ENCODE peak calls at places on chromosomes 2 and 18, in ten cellular contexts. One of them, this sample, is unnamed.

GRCh38 chr2:67055387-67056304 is 341.5 kb upstream of the ETAA1 start:
- DNase-seq in stomach: no peak
- DNase-seq in lower leg skin: no peak
- DNase-seq in GM12891: no peak
- DNase-seq in GM12878: no peak
- DNase-seq in A549: no peak
- DNase-seq in ovary: no peak
- DNase-seq in endothelial cell of umbilical vein: no peak
- DNase-seq in HCT116: no peak
- DNase-seq in esophagus squamous epithelium: no peak
- DNase-seq in this sample: no peak

GRCh38 chr18:76425299-76426101 is 69.5 kb downstream of the ZNF516 start:
- DNase-seq in lower leg skin: no peak
- DNase-seq in GM12891: no peak
- DNase-seq in ovary: no peak
- DNase-seq in HCT116: no peak
- DNase-seq in stomach: no peak
- DNase-seq in esophagus squamous epithelium: no peak
- DNase-seq in A549: no peak
- DNase-seq in GM12878: no peak
- DNase-seq in endothelial cell of umbilical vein: no peak
- DNase-seq in this sample: no peak

GRCh38 chr2:105391058-105391627 is 7.7 kb downstream of the FHL2 start:
- DNase-seq in GM12891: no peak
- DNase-seq in GM12878: no peak
- DNase-seq in ovary: no peak
- DNase-seq in lower leg skin: peak
- DNase-seq in endothelial cell of umbilical vein: peak
- DNase-seq in esophagus squamous epithelium: no peak
- DNase-seq in A549: peak
- DNase-seq in HCT116: no peak
- DNase-seq in stomach: no peak
- DNase-seq in this sample: no peak

GRCh38 chr18:41543815-41544214 is 411.2 kb upstream of the PIK3C3 start:
- DNase-seq in lower leg skin: no peak
- DNase-seq in endothelial cell of umbilical vein: no peak
- DNase-seq in stomach: no peak
- DNase-seq in ovary: no peak
- DNase-seq in A549: no peak
- DNase-seq in HCT116: no peak
- DNase-seq in esophagus squamous epithelium: no peak
- DNase-seq in GM12878: no peak
- DNase-seq in GM12891: no peak
- DNase-seq in this sample: no peak

GRCh38 chr2:10036095-10036879 is 7.1 kb upstream of the KLF11 start:
- DNase-seq in GM12878: no peak
- DNase-seq in ovary: peak
- DNase-seq in lower leg skin: peak
- DNase-seq in esophagus squamous epithelium: no peak
- DNase-seq in endothelial cell of umbilical vein: peak
- DNase-seq in GM12891: no peak
- DNase-seq in A549: peak
- DNase-seq in HCT116: no peak
- DNase-seq in stomach: peak
- DNase-seq in this sample: peak

GRCh38 chr2:27211241-27211942 is 449 bp upstream of the ATRAID start:
- DNase-seq in stomach: peak
- DNase-seq in HCT116: no peak
- DNase-seq in lower leg skin: peak
- DNase-seq in ovary: no peak
- DNase-seq in endothelial cell of umbilical vein: peak
- DNase-seq in GM12878: no peak
- DNase-seq in A549: no peak
- DNase-seq in esophagus squamous epithelium: no peak
- DNase-seq in GM12891: no peak
- DNase-seq in this sample: no peak

GRCh38 chr2:100376836-100377235 is 40.6 kb downstream of the CHST10 start:
- DNase-seq in HCT116: no peak
- DNase-seq in endothelial cell of umbilical vein: no peak
- DNase-seq in GM12891: no peak
- DNase-seq in A549: no peak
- DNase-seq in esophagus squamous epithelium: no peak
- DNase-seq in lower leg skin: no peak
- DNase-seq in GM12878: no peak
- DNase-seq in stomach: no peak
- DNase-seq in ovary: no peak
- DNase-seq in this sample: no peak

GRCh38 chr18:53886066-53886465 is 338.4 kb downstream of the MBD2 start:
- DNase-seq in HCT116: no peak
- DNase-seq in lower leg skin: no peak
- DNase-seq in stomach: no peak
- DNase-seq in ovary: no peak
- DNase-seq in GM12878: no peak
- DNase-seq in A549: no peak
- DNase-seq in endothelial cell of umbilical vein: no peak
- DNase-seq in esophagus squamous epithelium: no peak
- DNase-seq in GM12891: no peak
- DNase-seq in this sample: no peak

GRCh38 chr2:144474017-144474416 is 45.9 kb downstream of the ZEB2 start:
- DNase-seq in stomach: no peak
- DNase-seq in GM12878: no peak
- DNase-seq in lower leg skin: no peak
- DNase-seq in esophagus squamous epithelium: no peak
- DNase-seq in endothelial cell of umbilical vein: no peak
- DNase-seq in HCT116: no peak
- DNase-seq in ovary: no peak
- DNase-seq in GM12891: no peak
- DNase-seq in A549: no peak
- DNase-seq in this sample: no peak

GRCh38 chr2:234632527-234633391 is 135.9 kb upstream of the ARL4C start:
- DNase-seq in lower leg skin: no peak
- DNase-seq in GM12878: no peak
- DNase-seq in GM12891: no peak
- DNase-seq in endothelial cell of umbilical vein: no peak
- DNase-seq in stomach: no peak
- DNase-seq in HCT116: no peak
- DNase-seq in A549: no peak
- DNase-seq in ovary: no peak
- DNase-seq in esophagus squamous epithelium: no peak
- DNase-seq in this sample: no peak

GRCh38 chr2:236644067-236644466 is 74.4 kb downstream of the ACKR3 start:
- DNase-seq in GM12891: no peak
- DNase-seq in endothelial cell of umbilical vein: no peak
- DNase-seq in GM12878: no peak
- DNase-seq in esophagus squamous epithelium: no peak
- DNase-seq in stomach: no peak
- DNase-seq in lower leg skin: peak
- DNase-seq in A549: no peak
- DNase-seq in HCT116: no peak
- DNase-seq in ovary: no peak
- DNase-seq in this sample: no peak

GRCh38 chr18:32754508-32755263 is 18.1 kb downstream of the KLHL14 start:
- DNase-seq in endothelial cell of umbilical vein: no peak
- DNase-seq in GM12891: no peak
- DNase-seq in ovary: no peak
- DNase-seq in esophagus squamous epithelium: no peak
- DNase-seq in HCT116: no peak
- DNase-seq in GM12878: no peak
- DNase-seq in A549: no peak
- DNase-seq in lower leg skin: no peak
- DNase-seq in stomach: no peak
- DNase-seq in this sample: no peak

DNA sequence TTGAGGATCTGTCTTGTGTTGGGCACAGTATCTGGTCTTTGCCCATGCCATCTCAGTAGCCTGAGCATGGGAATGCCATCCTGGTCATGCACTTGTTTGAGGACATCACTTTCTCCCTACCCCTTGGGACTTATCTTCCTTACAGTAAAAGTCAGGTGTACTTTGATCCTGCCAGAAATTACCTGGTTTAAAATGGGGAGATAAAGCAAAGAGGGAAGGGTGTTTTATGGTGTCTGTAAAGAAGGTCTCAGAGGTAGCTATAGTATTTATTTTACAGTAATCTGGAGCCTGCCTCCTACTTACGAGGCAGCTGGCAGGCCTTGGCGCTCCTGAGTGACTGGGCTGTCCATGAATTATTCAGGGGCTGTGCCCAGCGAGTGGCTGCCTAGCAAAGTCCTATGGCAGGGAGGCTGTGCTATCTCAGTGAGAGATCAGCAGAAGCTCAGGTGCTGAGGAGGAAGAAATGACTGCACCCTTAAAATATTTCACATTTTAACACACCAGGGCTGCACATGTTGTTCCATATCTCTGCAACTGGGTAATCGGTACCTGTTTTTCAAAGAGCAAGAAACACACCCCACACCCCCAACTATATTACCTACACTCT is 93.9 kb downstream of the SPTBN1 start:
- DNase-seq in ovary: no peak
- DNase-seq in GM12878: no peak
- DNase-seq in esophagus squamous epithelium: no peak
- DNase-seq in lower leg skin: no peak
- DNase-seq in A549: no peak
- DNase-seq in GM12891: no peak
- DNase-seq in endothelial cell of umbilical vein: no peak
- DNase-seq in HCT116: no peak
- DNase-seq in stomach: no peak
- DNase-seq in this sample: no peak
- TF ChIP-seq POLR2A in ovary: no peak
- TF ChIP-seq POLR2A in GM12878: no peak
- TF ChIP-seq POLR2A in esophagus squamous epithelium: no peak
- TF ChIP-seq POLR2A in lower leg skin: no peak
- TF ChIP-seq POLR2A in A549: no peak
- TF ChIP-seq POLR2A in GM12891: no peak
- TF ChIP-seq POLR2A in endothelial cell of umbilical vein: no peak
- TF ChIP-seq POLR2A in HCT116: no peak
- TF ChIP-seq POLR2A in stomach: no peak
- TF ChIP-seq POLR2A in this sample: no peak

GRCh38 chr2:240256704-240257637 is 116.5 kb upstream of the OTOS start:
- DNase-seq in GM12891: no peak
- DNase-seq in ovary: no peak
- DNase-seq in lower leg skin: no peak
- DNase-seq in stomach: no peak
- DNase-seq in endothelial cell of umbilical vein: no peak
- DNase-seq in HCT116: no peak
- DNase-seq in A549: no peak
- DNase-seq in esophagus squamous epithelium: no peak
- DNase-seq in GM12878: no peak
- DNase-seq in this sample: no peak

GRCh38 chr2:240257940-240258580 is 117.6 kb upstream of the OTOS start:
- DNase-seq in esophagus squamous epithelium: no peak
- DNase-seq in lower leg skin: no peak
- DNase-seq in A549: no peak
- DNase-seq in HCT116: no peak
- DNase-seq in ovary: no peak
- DNase-seq in GM12878: no peak
- DNase-seq in endothelial cell of umbilical vein: no peak
- DNase-seq in GM12891: no peak
- DNase-seq in stomach: no peak
- DNase-seq in this sample: no peak

GRCh38 chr2:240254337-240255164 is 114.1 kb upstream of the OTOS start:
- DNase-seq in stomach: peak
- DNase-seq in HCT116: no peak
- DNase-seq in A549: no peak
- DNase-seq in endothelial cell of umbilical vein: no peak
- DNase-seq in GM12891: no peak
- DNase-seq in esophagus squamous epithelium: no peak
- DNase-seq in GM12878: no peak
- DNase-seq in lower leg skin: no peak
- DNase-seq in ovary: no peak
- DNase-seq in this sample: no peak

GRCh38 chr2:240255165-240255491 is 114.7 kb upstream of the OTOS start:
- DNase-seq in esophagus squamous epithelium: no peak
- DNase-seq in HCT116: no peak
- DNase-seq in A549: no peak
- DNase-seq in ovary: no peak
- DNase-seq in GM12891: no peak
- DNase-seq in GM12878: no peak
- DNase-seq in lower leg skin: no peak
- DNase-seq in endothelial cell of umbilical vein: no peak
- DNase-seq in stomach: peak
- DNase-seq in this sample: no peak

GRCh38 chr2:240255811-240256703 is 115.6 kb upstream of the OTOS start:
- DNase-seq in A549: peak
- DNase-seq in GM12878: no peak
- DNase-seq in lower leg skin: no peak
- DNase-seq in stomach: peak
- DNase-seq in GM12891: no peak
- DNase-seq in ovary: no peak
- DNase-seq in endothelial cell of umbilical vein: no peak
- DNase-seq in esophagus squamous epithelium: no peak
- DNase-seq in HCT116: no peak
- DNase-seq in this sample: no peak
- TF ChIP-seq POLR2A in A549: no peak
- TF ChIP-seq POLR2A in GM12878: no peak
- TF ChIP-seq POLR2A in lower leg skin: no peak
- TF ChIP-seq POLR2A in stomach: no peak
- TF ChIP-seq POLR2A in GM12891: no peak
- TF ChIP-seq POLR2A in ovary: no peak
- TF ChIP-seq POLR2A in endothelial cell of umbilical vein: no peak
- TF ChIP-seq POLR2A in esophagus squamous epithelium: no peak
- TF ChIP-seq POLR2A in HCT116: no peak
- TF ChIP-seq POLR2A in this sample: no peak

GRCh38 chr2:128316777-128317185 is 1.9 kb downstream of the HS6ST1 start:
- DNase-seq in A549: no peak
- DNase-seq in GM12878: no peak
- DNase-seq in stomach: peak
- DNase-seq in GM12891: peak
- DNase-seq in lower leg skin: no peak
- DNase-seq in ovary: no peak
- DNase-seq in esophagus squamous epithelium: no peak
- DNase-seq in HCT116: no peak
- DNase-seq in endothelial cell of umbilical vein: no peak
- DNase-seq in this sample: no peak
- TF ChIP-seq POLR2A in A549: no peak
- TF ChIP-seq POLR2A in GM12878: no peak
- TF ChIP-seq POLR2A in stomach: no peak
- TF ChIP-seq POLR2A in GM12891: no peak
- TF ChIP-seq POLR2A in lower leg skin: no peak
- TF ChIP-seq POLR2A in ovary: no peak
- TF ChIP-seq POLR2A in esophagus squamous epithelium: no peak
- TF ChIP-seq POLR2A in HCT116: no peak
- TF ChIP-seq POLR2A in endothelial cell of umbilical vein: no peak
- TF ChIP-seq POLR2A in this sample: no peak

DNA sequence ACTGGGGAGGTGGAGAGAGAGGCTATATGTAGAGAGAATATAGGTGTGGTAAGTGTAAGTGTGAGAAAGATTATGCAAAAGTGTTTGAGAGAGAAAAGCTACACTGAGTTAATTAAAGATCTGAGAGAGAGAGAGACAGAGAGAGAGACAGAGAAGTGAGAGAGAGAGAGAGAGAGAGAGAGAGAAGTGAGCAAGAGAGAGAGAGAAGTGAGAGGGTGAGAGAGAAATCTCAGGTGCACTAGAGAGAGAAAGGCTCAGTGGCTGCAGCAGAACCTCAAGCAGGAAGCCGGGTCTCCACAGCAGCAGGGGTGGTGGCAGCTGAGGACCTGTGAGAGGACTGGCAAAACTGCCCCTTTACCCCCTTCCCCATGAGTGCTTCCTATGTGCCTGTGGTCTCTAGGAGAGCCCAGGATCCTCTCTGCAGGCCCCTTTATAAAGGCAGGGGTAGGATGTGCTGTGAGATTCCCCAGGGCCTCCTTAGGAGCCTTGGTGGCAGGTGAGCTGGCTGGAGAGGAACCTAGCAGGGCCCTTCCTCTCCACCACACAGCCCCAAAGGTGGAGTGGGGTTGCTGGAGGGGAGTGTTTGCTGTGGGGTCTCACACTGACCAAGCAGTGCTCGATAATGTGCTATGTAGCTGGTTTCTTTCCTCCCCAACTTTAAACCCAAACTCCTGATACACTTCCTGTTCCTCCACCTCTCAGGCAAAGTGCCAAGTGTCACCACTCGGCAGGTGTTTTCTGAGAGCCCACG is 52.6 kb downstream of the SLC4A5 start:
- DNase-seq in ovary: no peak
- DNase-seq in A549: no peak
- DNase-seq in lower leg skin: no peak
- DNase-seq in stomach: peak
- DNase-seq in esophagus squamous epithelium: no peak
- DNase-seq in HCT116: no peak
- DNase-seq in GM12878: peak
- DNase-seq in endothelial cell of umbilical vein: no peak
- DNase-seq in GM12891: no peak
- DNase-seq in this sample: no peak
- TF ChIP-seq POLR2A in ovary: no peak
- TF ChIP-seq POLR2A in A549: no peak
- TF ChIP-seq POLR2A in lower leg skin: no peak
- TF ChIP-seq POLR2A in stomach: no peak
- TF ChIP-seq POLR2A in esophagus squamous epithelium: no peak
- TF ChIP-seq POLR2A in HCT116: no peak
- TF ChIP-seq POLR2A in GM12878: peak
- TF ChIP-seq POLR2A in endothelial cell of umbilical vein: no peak
- TF ChIP-seq POLR2A in GM12891: no peak
- TF ChIP-seq POLR2A in this sample: no peak